ENCODE peak calls at places on chromosomes 16 and 17, in eight cellular contexts. F is stomach, H is transverse colon, A is A549, X is tibial nerve, M is SK-N-SH, P is H1, T is ovary. K is an unnamed sample.

GRCh38 chr17:306536-307294 is 45.9 kb downstream of the RPH3AL start:
- DNase-seq in T (no peak), A (no peak), M (no peak), X (no peak), F (no peak), P (no peak), H (no peak), K (no peak)

GRCh38 chr17:4948997-4949320 is 629 bp upstream of the PFN1 start:
- DNase-seq in X (peak; percentile 58), H (peak; percentile 87), T (peak; percentile 82), F (peak; percentile 83), M (peak; percentile 95), A (no peak), P (peak; percentile 85), K (peak; percentile 85)

GRCh38 chr17:72984145-72984924 is 108.2 kb downstream of the SLC39A11 start:
- DNase-seq in A (no peak), P (no peak), H (no peak), M (no peak), X (no peak), T (no peak), F (no peak), K (no peak)

GRCh38 chr16:84088695-84089395 is 27.9 kb downstream of the MBTPS1 start:
- DNase-seq in A (no peak), P (no peak), X (no peak), T (no peak), M (no peak), H (peak; percentile 73), F (peak; percentile 44), K (no peak)

GRCh38 chr16:73026754-73027654 is 20.9 kb downstream of the ZFHX3 start:
- DNase-seq in T (no peak), M (no peak), F (no peak), P (no peak), X (no peak), H (no peak), A (no peak), K (no peak)

GRCh38 chr16:53952215-53953208 is 248.6 kb downstream of the FTO start:
- DNase-seq in X (no peak), T (no peak), H (no peak), F (no peak), M (no peak), P (no peak), A (no peak), K (no peak)

GRCh38 chr17:63601439-63602371 is 1.0 kb downstream of the TACO1 start:
- DNase-seq in T (no peak), H (peak; percentile 56), P (no peak), X (no peak), M (no peak), A (no peak), F (no peak), K (no peak)

GRCh38 chr16:85611455-85612190 is 1.5 kb upstream of the GSE1 start:
- DNase-seq in X (peak; percentile 69), F (peak; percentile 91), M (peak; percentile 89), A (peak; percentile 75), T (peak; percentile 88), P (peak; percentile 80), H (peak; percentile 86), K (peak; percentile 87)

GRCh38 chr17:73231363-73231762 is 30.3 kb downstream of the CPSF4L start:
- DNase-seq in X (no peak), T (peak; percentile 35), H (peak; percentile 13), F (no peak), M (peak; percentile 54), A (peak; percentile 43), P (no peak), K (no peak)

GRCh38 chr17:43308999-43309398 is 75.2 kb upstream of the RNU2-1 start:
- DNase-seq in P (peak; percentile 11), X (no peak), M (no peak), A (no peak), T (no peak), F (no peak), H (no peak), K (no peak)

GRCh38 chr16:50539053-50539615 is 9.1 kb upstream of the NKD1 start:
- DNase-seq in A (no peak), T (no peak), H (no peak), F (no peak), P (no peak), M (peak; percentile 44), X (no peak), K (peak; percentile 55)

GRCh38 chr16:50498756-50499155 is 49.4 kb upstream of the NKD1 start:
- DNase-seq in A (no peak), T (no peak), X (no peak), H (no peak), M (no peak), P (no peak), F (no peak), K (no peak)

GRCh38 chr16:68790944-68791343 is 52.4 kb upstream of the TANGO6 start:
- DNase-seq in M (no peak), A (no peak), H (no peak), F (no peak), X (no peak), P (peak; percentile 60), T (no peak), K (no peak)

GRCh38 chr16:29736112-29736511 is 9.7 kb downstream of the C16orf54 start:
- DNase-seq in A (peak; percentile 25), T (no peak), P (no peak), F (no peak), X (no peak), M (peak; percentile 53), H (no peak), K (no peak)

GRCh38 chr16:11390573-11391495 is 45.6 kb downstream of the RMI2 start:
- DNase-seq in F (no peak), T (no peak), A (no peak), P (no peak), M (peak; percentile 80), X (no peak), H (no peak), K (no peak)

GRCh38 chr17:39150795-39151679 is at the start of gene PLXDC1:
- DNase-seq in F (no peak), X (no peak), T (peak; percentile 46), A (no peak), M (peak; percentile 79), P (peak; percentile 71), H (no peak), K (no peak)

GRCh38 chr17:45035848-45036247 is 15.6 kb downstream of the DCAKD start:
- DNase-seq in M (no peak), T (no peak), A (no peak), H (no peak), F (no peak), P (no peak), X (no peak), K (no peak)

GRCh38 chr17:7440113-7440822 is 956 bp downstream of the FGF11 start:
- DNase-seq in P (peak; percentile 90), M (peak; percentile 93), T (peak; percentile 67), H (peak; percentile 67), F (peak; percentile 72), A (peak; percentile 55), X (no peak), K (peak; percentile 84)

GRCh38 chr17:6070895-6071511 is 824 bp downstream of the WSCD1 start:
- DNase-seq in M (peak; percentile 55), P (peak; percentile 55), F (no peak), T (no peak), H (peak; percentile 27), A (peak; percentile 38), X (no peak), K (no peak)

GRCh38 chr16:89099905-89100304 is 6.3 kb downstream of the ACSF3 start:
- DNase-seq in A (no peak), T (no peak), F (no peak), P (no peak), X (no peak), M (no peak), H (peak; percentile 74), K (no peak)

GRCh38 chr16:67301080-67301757 is 21.9 kb downstream of the PLEKHG4 start:
- DNase-seq in T (peak; percentile 78), P (no peak), H (no peak), A (no peak), X (peak; percentile 60), F (peak; percentile 58), M (no peak), K (no peak)

GRCh38 chr17:50149425-50150353 is 788 bp downstream of the PPP1R9B start:
- DNase-seq in F (peak; percentile 77), X (no peak), T (peak; percentile 50), A (no peak), P (no peak), M (peak; percentile 84), H (peak; percentile 74), K (no peak)
- TF ChIP-seq EP300 in F (no peak), X (no peak), T (no peak), A (no peak), P (no peak), M (peak; percentile 9), H (no peak), K (no peak)

GRCh38 chr17:46950997-46951621 is 27.9 kb downstream of the RPRML start:
- DNase-seq in X (no peak), P (no peak), H (no peak), F (no peak), A (no peak), T (no peak), M (no peak), K (no peak)
- TF ChIP-seq EP300 in X (no peak), P (no peak), H (no peak), F (no peak), A (no peak), T (no peak), M (no peak), K (no peak)

DNA sequence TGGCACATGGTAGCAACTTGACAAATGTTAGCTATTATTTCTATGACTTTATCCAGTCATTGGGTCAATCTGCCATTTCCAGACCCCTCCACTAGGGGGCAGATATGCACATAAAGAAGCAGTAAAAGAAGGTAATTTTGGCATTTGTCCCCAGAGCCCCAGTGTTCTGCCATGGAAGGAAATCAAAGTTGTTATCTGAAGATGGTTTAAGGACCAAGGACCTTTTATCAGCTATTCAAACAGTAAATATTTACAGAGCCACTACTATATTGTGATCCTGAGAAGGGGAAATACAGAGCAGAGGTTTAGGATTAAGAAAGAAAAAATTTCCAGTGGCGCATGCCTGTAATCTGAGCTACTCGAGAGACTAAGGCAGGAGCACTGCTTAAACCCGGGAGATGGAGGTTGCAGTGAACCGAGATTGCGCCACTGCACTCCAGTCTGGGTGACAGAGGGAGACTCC is 20.0 kb downstream of the TRAF4 start:
- DNase-seq in P (peak; percentile 84), H (peak; percentile 81), T (peak; percentile 78), X (peak; percentile 85), A (peak; percentile 81), M (peak; percentile 78), F (peak; percentile 85), K (no peak)
- TF ChIP-seq EP300 in P (no peak), H (no peak), T (no peak), X (no peak), A (no peak), M (no peak), F (no peak), K (no peak)

DNA sequence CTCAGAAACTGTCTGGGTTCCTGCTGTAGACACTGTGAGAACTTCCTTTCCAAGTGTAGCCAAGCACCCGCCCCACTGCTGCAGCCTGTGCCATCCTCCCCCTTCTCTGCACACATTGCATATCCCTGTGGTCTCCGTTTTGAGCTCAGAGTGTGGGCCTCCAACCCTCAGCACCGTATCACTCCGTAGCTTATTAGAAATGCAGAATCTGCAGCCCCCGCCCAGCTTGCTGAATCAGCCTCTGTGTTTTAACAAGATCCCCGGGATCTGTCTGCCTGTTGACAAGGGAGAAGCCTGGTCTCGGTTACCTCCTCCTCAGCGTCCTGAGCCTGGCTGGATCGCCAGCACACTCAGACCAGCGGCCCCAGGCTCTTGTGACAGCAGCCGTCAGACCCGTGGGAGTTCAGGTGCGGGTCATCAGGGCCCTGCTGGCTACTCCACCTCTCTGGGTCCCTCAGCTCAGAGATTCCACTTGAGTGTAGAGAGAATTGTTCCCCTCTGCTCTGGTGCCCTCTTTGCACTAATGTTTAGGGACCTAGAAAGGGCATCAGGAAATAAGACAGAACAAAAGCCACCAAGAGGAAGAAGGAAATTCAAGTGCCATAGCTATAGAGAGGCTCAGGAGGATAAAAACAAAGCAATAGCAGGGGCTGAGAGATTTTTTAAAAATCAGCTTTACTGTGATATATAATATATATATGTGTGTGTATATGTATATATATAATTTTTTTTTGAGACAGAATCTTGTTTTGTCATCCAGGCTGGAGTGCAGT is 92.3 kb downstream of the PITPNC1 start:
- DNase-seq in F (no peak), A (no peak), P (no peak), M (peak; percentile 84), T (no peak), H (no peak), X (no peak), K (no peak)
- TF ChIP-seq EP300 in F (no peak), A (no peak), P (no peak), M (no peak), T (no peak), H (no peak), X (no peak), K (no peak)

K was measured in suprapubic skin.